ENCODE peak calls at places on chromosomes 6 and 20, in seven cellular contexts. S is HCT116, N is stomach, T is body of pancreas, X is spleen, I is upper lobe of left lung, O is heart left ventricle. Y is an unnamed sample. For H3K4me1, the result is how much of the 10 kb centered on the place peaks cover.

GRCh38 chr6:101830501-101831031 is 437.1 kb downstream of the GRIK2 start:
- DNase-seq in S (no peak), N (no peak), T (no peak), X (no peak), I (no peak), O (no peak), Y (no peak)

GRCh38 chr6:114376611-114377206 is 33.9 kb upstream of the HS3ST5 start:
- DNase-seq in S (no peak), N (no peak), T (no peak), X (no peak), I (no peak), O (no peak), Y (no peak)

GRCh38 chr6:38542031-38542430 is 97.7 kb downstream of the BTBD9 start:
- DNase-seq in S (no peak), N (no peak), T (no peak), X (no peak), I (no peak), O (no peak), Y (no peak)

GRCh38 chr6:3851839-3852238 is 2.7 kb downstream of the FAM50B start:
- DNase-seq in S (no peak), N (no peak), T (no peak), X (no peak), I (no peak), O (no peak), Y (no peak)

GRCh38 chr6:14682821-14683220 is 563.0 kb upstream of the JARID2 start:
- DNase-seq in S (no peak), N (no peak), T (no peak), X (no peak), I (no peak), O (no peak), Y (no peak)

GRCh38 chr20:33305591-33306057 is 22.6 kb downstream of the BPIFB1 start:
- DNase-seq in S (peak), N (no peak), T (no peak), X (no peak), I (no peak), O (no peak), Y (no peak)

GRCh38 chr6:144266091-144266649 is 19.0 kb upstream of the UTRN start:
- DNase-seq in S (peak), N (peak), T (peak), X (no peak), I (no peak), O (peak), Y (peak)

GRCh38 chr6:2611092-2611491 is 139.6 kb downstream of the MYLK4 start:
- DNase-seq in S (no peak), N (no peak), T (peak), X (no peak), I (no peak), O (no peak), Y (no peak)

GRCh38 chr20:22805219-22805618 is 220.8 kb upstream of the FOXA2 start:
- DNase-seq in S (no peak), N (no peak), T (no peak), X (no peak), I (no peak), O (no peak), Y (no peak)

GRCh38 chr20:59214083-59214482 is 50.5 kb downstream of the ZNF831 start:
- DNase-seq in S (no peak), N (no peak), T (no peak), X (no peak), I (no peak), O (no peak), Y (no peak)

GRCh38 chr6:144578385-144579350 is 293.5 kb downstream of the UTRN start:
- DNase-seq in S (no peak), N (no peak), T (no peak), X (no peak), I (no peak), O (no peak), Y (no peak)

GRCh38 chr20:14775778-14776177 is 438.4 kb upstream of the FLRT3 start:
- DNase-seq in S (peak), N (peak), T (peak), X (no peak), I (no peak), O (no peak), Y (peak)

GRCh38 chr6:41355952-41356351 is 20.5 kb downstream of the NCR2 start:
- DNase-seq in S (no peak), N (no peak), T (no peak), X (no peak), I (no peak), O (no peak), Y (no peak)

GRCh38 chr6:168206186-168206585 is 113.4 kb downstream of the DACT2 start:
- DNase-seq in S (no peak), N (no peak), T (no peak), X (no peak), I (no peak), O (no peak), Y (no peak)

GRCh38 chr6:52325695-52326471 is 36.1 kb upstream of the PAQR8 start:
- DNase-seq in S (no peak), N (no peak), T (no peak), X (no peak), I (no peak), O (no peak), Y (no peak)

GRCh38 chr6:28390688-28391087 is 8.9 kb downstream of the ZSCAN12 start:
- DNase-seq in S (no peak), N (no peak), T (no peak), X (no peak), I (no peak), O (no peak), Y (no peak)

GRCh38 chr20:15609956-15610355 is 963.3 kb downstream of the KIF16B start:
- DNase-seq in S (no peak), N (no peak), T (no peak), X (no peak), I (no peak), O (no peak), Y (no peak)

GRCh38 chr6:158211273-158212055 is 43.3 kb downstream of the GTF2H5 start:
- DNase-seq in S (no peak), N (no peak), T (no peak), X (no peak), I (no peak), O (no peak), Y (no peak)

GRCh38 chr6:44071670-44072451 is 55.4 kb downstream of the MRPL14 start:
- DNase-seq in S (no peak), N (no peak), T (no peak), X (no peak), I (no peak), O (no peak), Y (no peak)

GRCh38 chr6:106250997-106251396 is 74.6 kb downstream of the ATG5 start:
- DNase-seq in S (no peak), N (peak), T (no peak), X (no peak), I (no peak), O (no peak), Y (no peak)

GRCh38 chr6:7261030-7261841 is 51.8 kb downstream of the SSR1 start:
- DNase-seq in S (peak), N (peak), T (peak), X (peak), I (peak), O (peak), Y (peak)

GRCh38 chr20:24684954-24685691 is 215.7 kb downstream of the SYNDIG1 start:
- DNase-seq in S (no peak), N (no peak), T (peak), X (peak), I (no peak), O (no peak), Y (no peak)

GRCh38 chr6:45049188-45049843 is 278.8 kb upstream of the RUNX2 start:
- DNase-seq in S (no peak), N (no peak), T (no peak), X (no peak), I (no peak), O (no peak), Y (no peak)

GRCh38 chr6:1901556-1901955 is 291.8 kb downstream of the FOXC1 start:
- DNase-seq in S (no peak), N (no peak), T (no peak), X (no peak), I (no peak), O (no peak), Y (no peak)

GRCh38 chr6:78701407-78701806 is 165.9 kb upstream of the IRAK1BP1 start:
- DNase-seq in S (no peak), N (no peak), T (no peak), X (no peak), I (no peak), O (no peak), Y (no peak)

GRCh38 chr6:161439093-161439492 is 165.2 kb upstream of the AGPAT4 start:
- DNase-seq in S (peak), N (no peak), T (peak), X (no peak), I (no peak), O (peak), Y (peak)

GRCh38 chr6:41608443-41609151 is 29.7 kb upstream of the MDFI start:
- DNase-seq in S (no peak), N (no peak), T (no peak), X (no peak), I (no peak), O (no peak), Y (no peak)

GRCh38 chr6:131383421-131384411 is 189.3 kb upstream of the ARG1 start:
- DNase-seq in S (no peak), N (no peak), T (no peak), X (peak), I (no peak), O (no peak), Y (no peak)

GRCh38 chr6:158793432-158793831 is 25.7 kb downstream of the EZR start:
- DNase-seq in S (peak), N (peak), T (no peak), X (no peak), I (no peak), O (no peak), Y (no peak)

GRCh38 chr6:43774776-43775583 is 5.0 kb downstream of the VEGFA start:
- DNase-seq in S (no peak), N (peak), T (peak), X (peak), I (peak), O (peak), Y (peak)

GRCh38 chr6:125201961-125202729 is 48.6 kb downstream of the TPD52L1 start:
- DNase-seq in S (peak), N (peak), T (peak), X (no peak), I (no peak), O (no peak), Y (peak)

GRCh38 chr6:135866445-135867143 is 15.1 kb downstream of the PDE7B start:
- DNase-seq in S (no peak), N (no peak), T (no peak), X (no peak), I (no peak), O (no peak), Y (no peak)

GRCh38 chr6:19536838-19537237 is 300.3 kb upstream of the ID4 start:
- DNase-seq in S (no peak), N (no peak), T (no peak), X (no peak), I (no peak), O (no peak), Y (no peak)

GRCh38 chr6:16649895-16650294 is 111.4 kb downstream of the ATXN1 start:
- DNase-seq in S (no peak), N (no peak), T (no peak), X (no peak), I (no peak), O (no peak), Y (no peak)

GRCh38 chr6:34352305-34352937 is 40.0 kb downstream of the NUDT3 start:
- DNase-seq in S (no peak), N (no peak), T (no peak), X (no peak), I (no peak), O (no peak), Y (no peak)

GRCh38 chr6:134984821-134985220 is 34.9 kb upstream of the ALDH8A1 start:
- DNase-seq in S (no peak), N (no peak), T (no peak), X (no peak), I (no peak), O (no peak), Y (no peak)

GRCh38 chr20:34621383-34622367 is 55.2 kb downstream of the PIGU start:
- DNase-seq in S (no peak), N (no peak), T (no peak), X (no peak), I (no peak), O (no peak), Y (no peak)

GRCh38 chr6:134314236-134314821 is 3.6 kb downstream of the SGK1 start:
- DNase-seq in S (no peak), N (no peak), T (no peak), X (no peak), I (no peak), O (no peak), Y (no peak)

GRCh38 chr6:120211955-120212792 is 862.6 kb upstream of the MAN1A1 start:
- DNase-seq in S (no peak), N (no peak), T (no peak), X (no peak), I (no peak), O (no peak), Y (no peak)

GRCh38 chr6:149558029-149558428 is 8.1 kb upstream of the GINM1 start:
- DNase-seq in S (no peak), N (no peak), T (no peak), X (no peak), I (no peak), O (no peak), Y (no peak)

DNA sequence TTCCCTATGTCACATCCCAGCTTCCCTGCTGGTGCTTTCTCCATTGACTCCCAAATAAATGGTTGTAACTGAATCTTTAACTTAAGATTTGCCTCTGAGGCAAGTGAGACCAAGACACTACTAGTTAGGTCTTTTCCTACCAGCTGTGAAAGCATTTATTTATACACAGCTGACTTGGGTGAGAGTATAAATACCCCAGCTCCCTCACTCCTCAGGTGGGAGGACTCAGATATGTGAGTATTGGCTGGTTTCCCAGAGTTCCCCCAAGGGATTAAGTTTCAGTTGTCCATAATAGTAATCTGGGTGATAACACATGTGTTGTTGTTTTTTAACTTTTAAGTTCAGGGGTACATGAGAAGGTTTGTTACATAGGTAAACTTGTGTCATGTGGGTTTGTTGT is 49.8 kb downstream of the CFAP61 start:
- DNase-seq in S (no peak), N (no peak), T (no peak), X (no peak), I (no peak), O (no peak), Y (no peak)
- H3K4me3 ChIP-seq in S (no peak), N (no peak), T (no peak), X (no peak), I (no peak), O (no peak), Y (no peak)

DNA sequence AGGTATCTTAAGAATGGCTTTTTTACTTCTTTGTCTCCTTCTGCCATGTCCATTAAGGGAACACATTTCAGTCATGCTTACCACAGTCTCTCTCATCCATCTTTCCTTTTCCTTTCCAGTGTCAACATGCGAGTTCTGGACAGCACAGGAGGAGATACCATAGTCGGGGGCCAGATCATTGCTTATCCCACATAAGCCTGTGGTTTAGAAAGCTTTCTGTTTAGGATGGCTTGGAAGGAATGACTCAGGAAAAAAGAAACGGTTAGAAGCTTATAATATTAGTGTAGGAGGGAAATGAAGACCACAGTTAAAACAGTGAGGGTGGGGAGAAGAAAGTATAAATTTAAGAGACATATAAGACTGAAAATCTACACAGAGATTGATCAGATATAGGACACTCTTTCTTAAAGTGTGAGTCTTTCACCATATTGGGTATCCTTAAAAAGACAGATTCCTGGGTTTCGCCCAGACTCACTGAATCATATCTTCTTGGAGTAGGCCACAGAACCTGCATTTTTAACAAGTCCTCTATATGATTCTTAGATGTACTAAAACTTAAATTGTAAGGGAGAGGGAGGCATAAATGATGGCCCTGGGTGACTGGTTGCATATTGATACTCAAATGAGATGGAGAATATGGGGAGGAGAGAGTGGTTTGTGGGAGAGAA is 36.1 kb downstream of the DSE start:
- DNase-seq in S (no peak), N (no peak), T (no peak), X (no peak), I (no peak), O (no peak), Y (no peak)
- H3K4me1 ChIP-seq in S (under half), N (under half), T (under half), X (half or more), I (under half), O (under half), Y (half or more)

GRCh38 chr20:38875170-38875993 is 50.8 kb upstream of the FAM83D start:
- DNase-seq in S (no peak), N (no peak), T (peak), X (peak), I (no peak), O (no peak), Y (no peak)
- TF ChIP-seq POLR2A in S (no peak), N (no peak), T (no peak), X (no peak), I (no peak), O (no peak), Y (no peak)

GRCh38 chr6:33077908-33078307 is 2.1 kb downstream of the HLA-DPB1 start:
- DNase-seq in S (no peak), N (no peak), T (no peak), X (peak), I (no peak), O (no peak), Y (no peak)
- H3K4me3 ChIP-seq in S (no peak), N (no peak), T (no peak), X (peak), I (peak), O (no peak), Y (no peak)

GRCh38 chr20:54292186-54292585 is 84.3 kb downstream of the PFDN4 start:
- DNase-seq in S (no peak), N (no peak), T (no peak), X (no peak), I (no peak), O (no peak), Y (no peak)

GRCh38 chr20:54291339-54292060 is 83.6 kb downstream of the PFDN4 start:
- DNase-seq in S (no peak), N (no peak), T (no peak), X (no peak), I (no peak), O (no peak), Y (no peak)

GRCh38 chr20:54295686-54296085 is 87.8 kb downstream of the PFDN4 start:
- DNase-seq in S (no peak), N (no peak), T (no peak), X (no peak), I (no peak), O (no peak), Y (no peak)

GRCh38 chr20:54294094-54294493 is 86.2 kb downstream of the PFDN4 start:
- DNase-seq in S (no peak), N (no peak), T (no peak), X (no peak), I (no peak), O (no peak), Y (no peak)

DNA sequence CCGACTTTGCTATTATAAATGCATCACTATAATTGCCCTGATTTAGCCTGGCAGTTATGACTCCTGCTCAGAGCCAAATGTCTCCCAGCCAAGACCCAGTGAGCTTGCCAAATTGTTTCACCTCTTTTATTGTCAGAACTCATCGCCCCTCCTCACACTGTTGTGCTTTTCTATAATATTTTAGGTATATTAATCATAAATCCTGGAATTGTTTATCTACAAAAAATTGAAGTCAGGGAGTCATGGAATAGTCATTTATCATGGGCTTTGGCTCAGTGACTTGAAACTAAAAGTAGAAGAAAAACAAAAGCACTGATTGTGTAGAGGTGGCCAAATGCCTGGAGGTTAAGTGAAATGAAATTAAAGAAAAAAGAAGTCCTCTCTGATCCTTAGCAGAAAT is 85.6 kb downstream of the PFDN4 start:
- DNase-seq in S (no peak), N (no peak), T (peak), X (no peak), I (no peak), O (peak), Y (no peak)
- H3K4me1 ChIP-seq in S (under half), N (under half), T (under half), X (under half), I (under half), O (under half), Y (under half)

GRCh38 chr20:35766843-35767242 is 5.0 kb upstream of the PHF20 start:
- DNase-seq in S (no peak), N (no peak), T (no peak), X (no peak), I (no peak), O (no peak), Y (no peak)

GRCh38 chr20:35771367-35771688 is 487 bp upstream of the PHF20 start:
- DNase-seq in S (no peak), N (no peak), T (no peak), X (no peak), I (no peak), O (no peak), Y (no peak)

GRCh38 chr20:35771689-35772562 is at the start of gene PHF20:
- DNase-seq in S (peak), N (peak), T (peak), X (peak), I (peak), O (peak), Y (peak)

GRCh38 chr20:35772563-35773058 is 796 bp downstream of the PHF20 start:
- DNase-seq in S (no peak), N (no peak), T (no peak), X (no peak), I (no peak), O (no peak), Y (no peak)

DNA sequence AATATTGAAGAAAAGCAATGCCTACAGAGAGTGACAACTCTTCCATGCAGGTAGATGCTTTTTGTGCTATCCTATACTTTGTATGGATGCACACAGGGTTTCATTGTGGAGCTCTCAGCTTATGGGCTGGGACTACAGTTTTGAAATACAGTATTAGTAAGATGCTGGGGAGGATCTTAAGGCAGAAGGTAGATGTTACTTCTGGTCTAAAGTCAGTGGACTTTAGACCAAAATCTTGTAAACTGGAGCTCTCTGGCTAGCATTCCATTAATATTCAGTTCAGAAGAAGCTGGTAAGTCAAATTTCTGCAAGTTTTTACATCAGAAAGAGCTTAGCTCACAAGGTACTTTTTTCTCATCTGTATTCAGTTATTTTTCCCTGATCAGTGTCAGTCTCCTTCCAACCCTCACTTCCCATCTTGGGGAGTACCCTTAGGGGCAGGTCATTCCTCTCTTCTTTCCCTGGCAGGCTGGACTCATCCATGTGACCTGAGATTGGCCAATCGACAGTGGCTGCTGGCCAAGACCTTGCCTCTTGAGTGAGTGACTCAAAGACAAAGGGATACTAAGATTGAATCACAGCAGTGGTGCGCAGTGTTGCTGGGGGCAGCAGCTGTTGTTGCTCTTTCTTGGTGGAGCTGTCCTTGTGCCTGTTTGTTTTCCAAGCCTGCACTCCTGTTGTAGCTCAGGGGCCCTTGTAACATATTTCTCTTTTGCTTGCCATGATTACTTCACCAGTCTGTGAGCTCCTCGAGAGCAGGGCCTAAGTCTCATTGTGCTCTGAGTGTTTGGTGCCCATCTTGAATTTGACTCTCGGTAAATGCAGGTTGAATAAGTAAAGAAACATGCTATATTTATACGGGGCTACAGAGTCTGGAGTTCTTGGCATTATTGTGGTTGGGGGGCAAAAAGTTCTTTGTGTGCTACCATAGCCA is 2.8 kb upstream of the PHF20 start:
- DNase-seq in S (peak), N (peak), T (peak), X (peak), I (no peak), O (peak), Y (peak)
- TF ChIP-seq POLR2A in S (peak), N (no peak), T (no peak), X (no peak), I (peak), O (peak), Y (peak)

Y was measured in gastrocnemius medialis.